ENCODE peak calls at places on chromosome 4, in four cellular contexts. One of them, this sample, is unnamed.

GRCh38 chr4:113106076-113106475 is 56.6 kb downstream of the ANK2 start:
- DNase-seq in endothelial cell of umbilical vein: no peak
- DNase-seq in gastrocnemius medialis: no peak
- DNase-seq in sigmoid colon: no peak
- DNase-seq in this sample: no peak

GRCh38 chr4:8607603-8608481 is 15.3 kb downstream of the CPZ start:
- DNase-seq in endothelial cell of umbilical vein: peak; percentile 11
- DNase-seq in gastrocnemius medialis: no peak
- DNase-seq in sigmoid colon: no peak
- DNase-seq in this sample: no peak

GRCh38 chr4:22508376-22508775 is 7.5 kb downstream of the ADGRA3 start:
- DNase-seq in endothelial cell of umbilical vein: no peak
- DNase-seq in gastrocnemius medialis: no peak
- DNase-seq in sigmoid colon: no peak
- DNase-seq in this sample: peak; percentile 86

GRCh38 chr4:108030332-108030731 is 40.6 kb downstream of the HADH start:
- DNase-seq in endothelial cell of umbilical vein: peak; percentile 49
- DNase-seq in gastrocnemius medialis: no peak
- DNase-seq in sigmoid colon: no peak
- DNase-seq in this sample: no peak

GRCh38 chr4:13872145-13872544 is 244.6 kb upstream of the BOD1L1 start:
- DNase-seq in endothelial cell of umbilical vein: no peak
- DNase-seq in gastrocnemius medialis: no peak
- DNase-seq in sigmoid colon: no peak
- DNase-seq in this sample: no peak

GRCh38 chr4:33883111-33883510 is 2361.2 kb downstream of the ARAP2 start:
- DNase-seq in endothelial cell of umbilical vein: no peak
- DNase-seq in gastrocnemius medialis: no peak
- DNase-seq in sigmoid colon: no peak
- DNase-seq in this sample: no peak

GRCh38 chr4:133045288-133045687 is 103.8 kb upstream of the PCDH10 start:
- DNase-seq in endothelial cell of umbilical vein: no peak
- DNase-seq in gastrocnemius medialis: no peak
- DNase-seq in sigmoid colon: no peak
- DNase-seq in this sample: no peak

GRCh38 chr4:164440196-164440595 is 313.7 kb upstream of the SMIM31 start:
- DNase-seq in endothelial cell of umbilical vein: no peak
- DNase-seq in gastrocnemius medialis: no peak
- DNase-seq in sigmoid colon: no peak
- DNase-seq in this sample: no peak

GRCh38 chr4:185011408-185011807 is 6.9 kb upstream of the HELT start:
- DNase-seq in endothelial cell of umbilical vein: no peak
- DNase-seq in gastrocnemius medialis: no peak
- DNase-seq in sigmoid colon: no peak
- DNase-seq in this sample: no peak

GRCh38 chr4:40264497-40264896 is 67.7 kb downstream of the RHOH start:
- DNase-seq in endothelial cell of umbilical vein: no peak
- DNase-seq in gastrocnemius medialis: no peak
- DNase-seq in sigmoid colon: no peak
- DNase-seq in this sample: no peak

GRCh38 chr4:158912390-158913175 is 143.8 kb downstream of the FNIP2 start:
- DNase-seq in endothelial cell of umbilical vein: no peak
- DNase-seq in gastrocnemius medialis: no peak
- DNase-seq in sigmoid colon: no peak
- DNase-seq in this sample: no peak

GRCh38 chr4:189974056-189974455 is 33.4 kb downstream of the FRG1 start:
- DNase-seq in endothelial cell of umbilical vein: peak; percentile 3
- DNase-seq in gastrocnemius medialis: no peak
- DNase-seq in sigmoid colon: no peak
- DNase-seq in this sample: no peak

GRCh38 chr4:26871611-26872010 is 11.0 kb downstream of the STIM2 start:
- DNase-seq in endothelial cell of umbilical vein: no peak
- DNase-seq in gastrocnemius medialis: no peak
- DNase-seq in sigmoid colon: no peak
- DNase-seq in this sample: no peak

GRCh38 chr4:28686618-28687017 is 1826.0 kb downstream of the STIM2 start:
- DNase-seq in endothelial cell of umbilical vein: peak; percentile 2
- DNase-seq in gastrocnemius medialis: no peak
- DNase-seq in sigmoid colon: no peak
- DNase-seq in this sample: no peak

GRCh38 chr4:74933562-74934015 is 673 bp downstream of the PARM1 start:
- DNase-seq in endothelial cell of umbilical vein: peak; percentile 4
- DNase-seq in gastrocnemius medialis: no peak
- DNase-seq in sigmoid colon: no peak
- DNase-seq in this sample: no peak

GRCh38 chr4:151484396-151485102 is 75.6 kb downstream of the FHIP1A start:
- DNase-seq in endothelial cell of umbilical vein: peak; percentile 6
- DNase-seq in gastrocnemius medialis: no peak
- DNase-seq in sigmoid colon: no peak
- DNase-seq in this sample: no peak

GRCh38 chr4:169272265-169272886 is 1.6 kb upstream of the SH3RF1 start:
- DNase-seq in endothelial cell of umbilical vein: peak; percentile 28
- DNase-seq in gastrocnemius medialis: no peak
- DNase-seq in sigmoid colon: no peak
- DNase-seq in this sample: no peak

GRCh38 chr4:64158648-64159326 is 250.5 kb downstream of the TECRL start:
- DNase-seq in endothelial cell of umbilical vein: peak; percentile 36
- DNase-seq in gastrocnemius medialis: peak; percentile 12
- DNase-seq in sigmoid colon: no peak
- DNase-seq in this sample: no peak

GRCh38 chr4:156654410-156654809 is 317.2 kb downstream of the PDGFC start:
- DNase-seq in endothelial cell of umbilical vein: no peak
- DNase-seq in gastrocnemius medialis: no peak
- DNase-seq in sigmoid colon: no peak
- DNase-seq in this sample: no peak

GRCh38 chr4:183493246-183493645 is 11.6 kb upstream of the ING2 start:
- DNase-seq in endothelial cell of umbilical vein: no peak
- DNase-seq in gastrocnemius medialis: no peak
- DNase-seq in sigmoid colon: no peak
- DNase-seq in this sample: no peak

GRCh38 chr4:110514889-110515479 is 39.0 kb downstream of the ENPEP start:
- DNase-seq in endothelial cell of umbilical vein: peak; percentile 45
- DNase-seq in gastrocnemius medialis: no peak
- DNase-seq in sigmoid colon: no peak
- DNase-seq in this sample: no peak

GRCh38 chr4:105050896-105051295 is 95.8 kb upstream of the TET2 start:
- DNase-seq in endothelial cell of umbilical vein: peak; percentile 53
- DNase-seq in gastrocnemius medialis: no peak
- DNase-seq in sigmoid colon: no peak
- DNase-seq in this sample: no peak

GRCh38 chr4:40656221-40656863 is 26.7 kb upstream of the RBM47 start:
- DNase-seq in endothelial cell of umbilical vein: no peak
- DNase-seq in gastrocnemius medialis: no peak
- DNase-seq in sigmoid colon: no peak
- DNase-seq in this sample: no peak

GRCh38 chr4:53906786-53907185 is 157.6 kb downstream of the CHIC2 start:
- DNase-seq in endothelial cell of umbilical vein: no peak
- DNase-seq in gastrocnemius medialis: no peak
- DNase-seq in sigmoid colon: no peak
- DNase-seq in this sample: peak; percentile 1

GRCh38 chr4:119233750-119234149 is 21.2 kb downstream of the USP53 start:
- DNase-seq in endothelial cell of umbilical vein: peak; percentile 68
- DNase-seq in gastrocnemius medialis: no peak
- DNase-seq in sigmoid colon: no peak
- DNase-seq in this sample: no peak

GRCh38 chr4:86453044-86453501 is 93.2 kb upstream of the MAPK10 start:
- DNase-seq in endothelial cell of umbilical vein: no peak
- DNase-seq in gastrocnemius medialis: no peak
- DNase-seq in sigmoid colon: peak; percentile 66
- DNase-seq in this sample: no peak

GRCh38 chr4:16667464-16667863 is 231.0 kb downstream of the LDB2 start:
- DNase-seq in endothelial cell of umbilical vein: no peak
- DNase-seq in gastrocnemius medialis: no peak
- DNase-seq in sigmoid colon: no peak
- DNase-seq in this sample: no peak

GRCh38 chr4:137664055-137664405 is 131.7 kb upstream of the PCDH18 start:
- DNase-seq in endothelial cell of umbilical vein: peak; percentile 62
- DNase-seq in gastrocnemius medialis: no peak
- DNase-seq in sigmoid colon: no peak
- DNase-seq in this sample: no peak

GRCh38 chr4:74173321-74173720 is 15.4 kb downstream of the MTHFD2L start:
- DNase-seq in endothelial cell of umbilical vein: no peak
- DNase-seq in gastrocnemius medialis: no peak
- DNase-seq in sigmoid colon: no peak
- DNase-seq in this sample: no peak

DNA sequence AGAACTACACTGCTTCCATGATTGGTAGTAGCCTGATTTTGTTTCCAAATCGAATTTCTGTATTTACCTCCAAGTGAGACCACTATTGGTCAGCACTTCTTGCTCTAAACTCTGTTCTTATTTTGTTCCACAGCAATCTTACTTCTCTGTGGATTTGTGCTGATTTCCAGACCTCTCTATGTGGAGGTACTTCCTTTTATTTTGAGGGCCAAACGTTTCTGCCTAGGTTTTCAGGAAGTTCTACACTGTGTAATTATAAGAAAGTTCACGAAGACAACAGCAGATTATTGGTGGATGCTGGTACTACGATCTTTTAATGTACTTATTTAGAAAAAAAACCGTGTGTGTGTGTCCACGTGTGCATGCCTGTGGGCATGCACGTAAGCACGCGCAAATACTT is 46.7 kb downstream of the DTHD1 start:
- DNase-seq in endothelial cell of umbilical vein: no peak
- DNase-seq in gastrocnemius medialis: no peak
- DNase-seq in sigmoid colon: no peak
- DNase-seq in this sample: no peak
- TF ChIP-seq POLR2A in endothelial cell of umbilical vein: no peak
- TF ChIP-seq POLR2A in gastrocnemius medialis: no peak
- TF ChIP-seq POLR2A in sigmoid colon: no peak
- TF ChIP-seq POLR2A in this sample: no peak

GRCh38 chr4:150070464-150071170 is 7.6 kb upstream of the DCLK2 start:
- DNase-seq in endothelial cell of umbilical vein: no peak
- DNase-seq in gastrocnemius medialis: no peak
- DNase-seq in sigmoid colon: no peak
- DNase-seq in this sample: no peak

GRCh38 chr4:150072906-150073714 is 5.1 kb upstream of the DCLK2 start:
- DNase-seq in endothelial cell of umbilical vein: peak; percentile 34
- DNase-seq in gastrocnemius medialis: no peak
- DNase-seq in sigmoid colon: no peak
- DNase-seq in this sample: no peak

GRCh38 chr4:150069361-150069760 is 8.9 kb upstream of the DCLK2 start:
- DNase-seq in endothelial cell of umbilical vein: no peak
- DNase-seq in gastrocnemius medialis: no peak
- DNase-seq in sigmoid colon: no peak
- DNase-seq in this sample: no peak

GRCh38 chr4:150074064-150074463 is 4.2 kb upstream of the DCLK2 start:
- DNase-seq in endothelial cell of umbilical vein: no peak
- DNase-seq in gastrocnemius medialis: no peak
- DNase-seq in sigmoid colon: no peak
- DNase-seq in this sample: no peak

DNA sequence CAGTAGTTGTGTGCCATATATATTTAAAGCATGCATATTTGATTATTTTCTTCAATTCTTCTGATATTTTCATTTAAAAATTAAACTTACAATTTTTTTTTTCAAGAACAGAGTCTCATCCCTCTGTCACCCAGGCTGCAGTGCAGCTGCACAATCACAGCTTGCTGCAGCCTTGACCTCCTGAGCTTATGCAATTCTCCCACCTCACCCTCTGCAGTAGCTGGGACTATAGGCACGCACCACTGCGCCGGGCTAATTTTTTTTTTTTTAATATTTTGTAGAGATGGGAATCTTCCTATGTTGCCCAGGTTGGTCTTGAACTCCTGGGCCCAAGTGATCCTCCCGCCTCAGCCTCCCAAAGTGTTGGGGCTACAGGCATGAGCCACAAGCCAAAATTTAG is 5.8 kb upstream of the DCLK2 start:
- DNase-seq in endothelial cell of umbilical vein: no peak
- DNase-seq in gastrocnemius medialis: no peak
- DNase-seq in sigmoid colon: no peak
- DNase-seq in this sample: no peak
- H3K27ac ChIP-seq in endothelial cell of umbilical vein: no peak overlapping the region
- H3K27ac ChIP-seq in gastrocnemius medialis: no peak overlapping the region
- H3K27ac ChIP-seq in sigmoid colon: peak overlapping the region; percentile 66
- H3K27ac ChIP-seq in this sample: peak overlapping the region; percentile 81

DNA sequence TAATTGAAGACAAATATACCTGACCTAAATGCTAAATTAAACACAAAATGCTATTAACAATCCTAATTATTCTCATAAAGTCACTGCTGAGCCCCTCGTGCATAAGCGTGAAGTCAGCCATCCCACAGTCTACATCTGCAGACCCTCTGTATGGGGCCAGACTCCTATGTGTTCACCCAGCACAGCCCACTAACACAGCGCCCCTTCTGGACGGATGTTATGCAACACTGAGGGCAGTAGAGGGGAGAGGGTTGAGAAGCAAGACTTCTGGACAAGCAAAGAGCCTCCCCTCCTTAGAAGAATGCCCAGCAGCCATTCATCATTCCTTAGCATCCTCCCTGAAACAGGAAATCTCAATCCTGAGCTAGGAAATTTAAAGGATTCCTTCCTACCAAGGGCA is 7.9 kb downstream of the TRPC3 start:
- DNase-seq in endothelial cell of umbilical vein: no peak
- DNase-seq in gastrocnemius medialis: no peak
- DNase-seq in sigmoid colon: no peak
- DNase-seq in this sample: no peak
- TF ChIP-seq CTCF in endothelial cell of umbilical vein: peak; percentile 40
- TF ChIP-seq CTCF in gastrocnemius medialis: no peak
- TF ChIP-seq CTCF in sigmoid colon: no peak
- TF ChIP-seq CTCF in this sample: no peak

DNA sequence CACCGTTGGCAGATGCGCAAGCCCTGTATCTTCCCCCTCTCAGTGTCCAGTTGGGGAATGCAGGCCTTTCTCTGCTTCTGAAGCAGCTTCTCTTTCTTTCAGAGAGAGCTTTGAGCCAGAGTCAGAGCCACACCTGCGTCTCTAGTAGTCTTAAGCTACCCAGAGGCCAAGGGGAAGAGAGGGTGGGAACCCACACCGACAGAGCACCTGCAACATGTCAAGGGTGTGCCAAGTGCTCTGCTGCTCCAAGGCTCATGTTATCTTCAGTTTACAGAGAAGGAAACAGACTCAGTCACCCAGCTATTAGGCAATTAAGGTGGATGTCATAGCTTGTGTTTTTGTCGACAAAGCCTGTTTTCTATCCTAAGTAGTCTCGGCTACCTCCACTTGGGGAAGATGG is 22.7 kb upstream of the RNF212 start:
- DNase-seq in endothelial cell of umbilical vein: no peak
- DNase-seq in gastrocnemius medialis: no peak
- DNase-seq in sigmoid colon: no peak
- DNase-seq in this sample: no peak
- TF ChIP-seq POLR2A in endothelial cell of umbilical vein: no peak
- TF ChIP-seq POLR2A in gastrocnemius medialis: no peak
- TF ChIP-seq POLR2A in sigmoid colon: no peak
- TF ChIP-seq POLR2A in this sample: no peak

DNA sequence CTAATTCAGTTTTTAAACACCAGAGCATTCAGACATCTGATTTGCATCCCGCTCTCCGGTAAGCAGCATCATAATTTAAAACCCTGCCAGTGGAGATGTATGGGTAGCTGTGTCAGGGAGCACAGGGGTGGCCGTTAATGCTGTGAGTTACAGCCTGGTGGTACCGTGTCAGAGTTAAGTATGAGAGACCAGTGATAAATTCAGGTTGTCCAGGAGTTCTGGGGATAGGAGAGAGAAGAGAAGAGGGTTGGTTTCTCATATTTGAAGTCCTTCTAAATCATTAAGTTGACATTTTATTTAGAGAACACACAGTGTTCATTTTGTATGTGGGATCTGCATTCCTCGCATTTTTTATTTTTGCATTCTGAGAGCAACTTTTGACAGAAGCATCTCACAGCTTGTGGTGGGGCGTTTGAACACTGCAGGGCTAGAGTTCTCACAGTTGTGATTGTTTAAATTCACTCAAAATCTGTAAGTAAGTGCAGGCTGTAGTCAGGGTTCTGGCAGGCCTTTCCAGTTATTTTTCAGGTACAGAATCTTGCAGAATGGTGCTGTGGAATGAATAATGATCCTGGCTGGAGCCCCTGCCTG is 157.6 kb downstream of the DCLK2 start:
- DNase-seq in endothelial cell of umbilical vein: no peak
- DNase-seq in gastrocnemius medialis: no peak
- DNase-seq in sigmoid colon: no peak
- DNase-seq in this sample: no peak
- H3K27ac ChIP-seq in endothelial cell of umbilical vein: peak overlapping the region; percentile 90
- H3K27ac ChIP-seq in gastrocnemius medialis: no peak overlapping the region
- H3K27ac ChIP-seq in sigmoid colon: peak overlapping the region; percentile 73
- H3K27ac ChIP-seq in this sample: peak overlapping the region; percentile 66